ENCODE peak calls at places on chromosomes 4 and X, in six cellular contexts. D, Z, X, B, U and F are unnamed samples.

GRCh38 chrX:45769919-45770582 is 569.4 kb upstream of the DIPK2B start:
- DNase-seq in D (no peak), Z (peak), X (peak), B (no peak), U (peak), F (peak)

GRCh38 chr4:105128208-105128607 is 18.5 kb upstream of the TET2 start:
- DNase-seq in D (no peak), Z (no peak), X (no peak), B (no peak), U (no peak), F (no peak)

GRCh38 chr4:100593933-100594332 is 76.1 kb upstream of the EMCN start:
- DNase-seq in D (no peak), Z (no peak), X (no peak), B (no peak), U (no peak), F (no peak)

GRCh38 chrX:30888526-30889146 is 418 bp downstream of the TAB3 start:
- DNase-seq in D (no peak), Z (no peak), X (peak), B (peak), U (no peak), F (peak)

GRCh38 chr4:98482847-98483806 is 175.3 kb downstream of the TSPAN5 start:
- DNase-seq in D (no peak), Z (peak), X (peak), B (no peak), U (no peak), F (no peak)

GRCh38 chr4:68180858-68181531 is 51.3 kb upstream of the TMPRSS11F start:
- DNase-seq in D (no peak), Z (no peak), X (peak), B (no peak), U (no peak), F (no peak)

GRCh38 chrX:12065251-12065650 is 73.0 kb upstream of the FRMPD4 start:
- DNase-seq in D (no peak), Z (peak), X (peak), B (peak), U (no peak), F (peak)

GRCh38 chr4:40264995-40265909 is 68.4 kb downstream of the RHOH start:
- DNase-seq in D (no peak), Z (peak), X (peak), B (peak), U (no peak), F (no peak)

GRCh38 chr4:77776182-77777134 is 42.7 kb downstream of the CNOT6L start:
- DNase-seq in D (no peak), Z (no peak), X (peak), B (no peak), U (no peak), F (peak)

GRCh38 chr4:2295535-2296442 is 33.9 kb upstream of the MXD4 start:
- DNase-seq in D (no peak), Z (no peak), X (no peak), B (no peak), U (no peak), F (no peak)

GRCh38 chr4:143023519-143023918 is 161.2 kb upstream of the USP38 start:
- DNase-seq in D (no peak), Z (no peak), X (no peak), B (no peak), U (no peak), F (no peak)

GRCh38 chr4:37639551-37640293 is 46.5 kb downstream of the RELL1 start:
- DNase-seq in D (no peak), Z (no peak), X (no peak), B (no peak), U (no peak), F (no peak)